ENCODE peak calls at places on chromosome 17, in nine cellular contexts. One of them, this sample, is unnamed.
A peak's percentile ranks its signal among the peaks of the same experiment; 100 is the strongest.

GRCh38 chr17:83203073-83203471 is 123.7 kb downstream of the METRNL start:
- DNase-seq in IMR-90: peak; percentile 94
- DNase-seq in body of pancreas: peak; percentile 76
- DNase-seq in testis: peak; percentile 61
- DNase-seq in esophagus muscularis mucosa: no peak
- DNase-seq in stomach: peak; percentile 37
- DNase-seq in tibial nerve: peak; percentile 88
- DNase-seq in heart left ventricle: peak; percentile 48
- DNase-seq in transverse colon: peak; percentile 38
- DNase-seq in this sample: peak; percentile 61

GRCh38 chr17:27442702-27443101 is 13.5 kb upstream of the KSR1 start:
- DNase-seq in heart left ventricle: no peak
- DNase-seq in esophagus muscularis mucosa: no peak
- DNase-seq in stomach: no peak
- DNase-seq in transverse colon: no peak
- DNase-seq in body of pancreas: no peak
- DNase-seq in tibial nerve: no peak
- DNase-seq in testis: no peak
- DNase-seq in IMR-90: no peak
- DNase-seq in this sample: no peak

GRCh38 chr17:73630957-73631595 is 13.2 kb downstream of the SDK2 start:
- DNase-seq in testis: no peak
- DNase-seq in stomach: no peak
- DNase-seq in esophagus muscularis mucosa: no peak
- DNase-seq in IMR-90: no peak
- DNase-seq in transverse colon: no peak
- DNase-seq in body of pancreas: no peak
- DNase-seq in heart left ventricle: no peak
- DNase-seq in tibial nerve: no peak
- DNase-seq in this sample: no peak

GRCh38 chr17:82492647-82493516 is 26.6 kb upstream of the FOXK2 start:
- DNase-seq in body of pancreas: no peak
- DNase-seq in heart left ventricle: no peak
- DNase-seq in stomach: no peak
- DNase-seq in transverse colon: no peak
- DNase-seq in IMR-90: peak; percentile 76
- DNase-seq in testis: no peak
- DNase-seq in esophagus muscularis mucosa: no peak
- DNase-seq in tibial nerve: no peak
- DNase-seq in this sample: no peak

GRCh38 chr17:29004081-29004692 is 1.6 kb downstream of the SEZ6 start:
- DNase-seq in transverse colon: no peak
- DNase-seq in body of pancreas: no peak
- DNase-seq in testis: peak; percentile 30
- DNase-seq in IMR-90: peak; percentile 33
- DNase-seq in heart left ventricle: no peak
- DNase-seq in esophagus muscularis mucosa: no peak
- DNase-seq in tibial nerve: no peak
- DNase-seq in stomach: no peak
- DNase-seq in this sample: no peak

GRCh38 chr17:62578757-62579487 is 48.5 kb upstream of the MRC2 start:
- DNase-seq in tibial nerve: no peak
- DNase-seq in transverse colon: no peak
- DNase-seq in heart left ventricle: no peak
- DNase-seq in IMR-90: no peak
- DNase-seq in body of pancreas: no peak
- DNase-seq in stomach: no peak
- DNase-seq in esophagus muscularis mucosa: no peak
- DNase-seq in testis: no peak
- DNase-seq in this sample: no peak

GRCh38 chr17:38325221-38325851 is 18.4 kb downstream of the GPR179 start:
- DNase-seq in esophagus muscularis mucosa: no peak
- DNase-seq in IMR-90: no peak
- DNase-seq in tibial nerve: no peak
- DNase-seq in body of pancreas: no peak
- DNase-seq in stomach: no peak
- DNase-seq in transverse colon: no peak
- DNase-seq in testis: no peak
- DNase-seq in heart left ventricle: no peak
- DNase-seq in this sample: peak; percentile 23

GRCh38 chr17:75364078-75364477 is 41.4 kb downstream of the GRB2 start:
- DNase-seq in stomach: no peak
- DNase-seq in heart left ventricle: no peak
- DNase-seq in transverse colon: no peak
- DNase-seq in IMR-90: peak; percentile 84
- DNase-seq in testis: no peak
- DNase-seq in tibial nerve: no peak
- DNase-seq in body of pancreas: no peak
- DNase-seq in esophagus muscularis mucosa: no peak
- DNase-seq in this sample: no peak

GRCh38 chr17:69462882-69463281 is 48.4 kb downstream of the MAP2K6 start:
- DNase-seq in IMR-90: no peak
- DNase-seq in stomach: no peak
- DNase-seq in body of pancreas: no peak
- DNase-seq in tibial nerve: no peak
- DNase-seq in esophagus muscularis mucosa: no peak
- DNase-seq in testis: no peak
- DNase-seq in transverse colon: no peak
- DNase-seq in heart left ventricle: no peak
- DNase-seq in this sample: no peak

GRCh38 chr17:69468211-69468610 is 53.7 kb downstream of the MAP2K6 start:
- DNase-seq in heart left ventricle: no peak
- DNase-seq in body of pancreas: no peak
- DNase-seq in tibial nerve: no peak
- DNase-seq in esophagus muscularis mucosa: no peak
- DNase-seq in transverse colon: no peak
- DNase-seq in testis: no peak
- DNase-seq in IMR-90: no peak
- DNase-seq in stomach: no peak
- DNase-seq in this sample: no peak

GRCh38 chr17:69470702-69471101 is 56.2 kb downstream of the MAP2K6 start:
- DNase-seq in transverse colon: peak; percentile 70
- DNase-seq in esophagus muscularis mucosa: no peak
- DNase-seq in testis: no peak
- DNase-seq in IMR-90: no peak
- DNase-seq in tibial nerve: no peak
- DNase-seq in heart left ventricle: no peak
- DNase-seq in body of pancreas: no peak
- DNase-seq in stomach: no peak
- DNase-seq in this sample: no peak

GRCh38 chr17:69466905-69467630 is 52.6 kb downstream of the MAP2K6 start:
- DNase-seq in transverse colon: no peak
- DNase-seq in heart left ventricle: no peak
- DNase-seq in stomach: no peak
- DNase-seq in esophagus muscularis mucosa: no peak
- DNase-seq in body of pancreas: peak; percentile 38
- DNase-seq in testis: no peak
- DNase-seq in IMR-90: peak; percentile 62
- DNase-seq in tibial nerve: no peak
- DNase-seq in this sample: no peak

GRCh38 chr17:69466451-69466850 is 52.0 kb downstream of the MAP2K6 start:
- DNase-seq in IMR-90: no peak
- DNase-seq in body of pancreas: no peak
- DNase-seq in esophagus muscularis mucosa: no peak
- DNase-seq in tibial nerve: no peak
- DNase-seq in transverse colon: no peak
- DNase-seq in testis: no peak
- DNase-seq in stomach: no peak
- DNase-seq in heart left ventricle: no peak
- DNase-seq in this sample: no peak
- H3K27ac ChIP-seq in IMR-90: no peak overlapping the region
- H3K27ac ChIP-seq in body of pancreas: no peak overlapping the region
- H3K27ac ChIP-seq in esophagus muscularis mucosa: no peak overlapping the region
- H3K27ac ChIP-seq in tibial nerve: no peak overlapping the region
- H3K27ac ChIP-seq in transverse colon: no peak overlapping the region
- H3K27ac ChIP-seq in testis: no peak overlapping the region
- H3K27ac ChIP-seq in stomach: no peak overlapping the region
- H3K27ac ChIP-seq in heart left ventricle: no peak overlapping the region
- H3K27ac ChIP-seq in this sample: no peak overlapping the region

GRCh38 chr17:48110722-48111121 is 3.2 kb downstream of the SNX11 start:
- DNase-seq in heart left ventricle: no peak
- DNase-seq in testis: no peak
- DNase-seq in esophagus muscularis mucosa: no peak
- DNase-seq in transverse colon: no peak
- DNase-seq in body of pancreas: no peak
- DNase-seq in IMR-90: no peak
- DNase-seq in stomach: no peak
- DNase-seq in tibial nerve: no peak
- DNase-seq in this sample: no peak

GRCh38 chr17:48107137-48108055 is at the start of gene SNX11:
- DNase-seq in heart left ventricle: peak; percentile 91
- DNase-seq in testis: peak; percentile 94
- DNase-seq in IMR-90: peak; percentile 80
- DNase-seq in esophagus muscularis mucosa: peak; percentile 99
- DNase-seq in transverse colon: peak; percentile 96
- DNase-seq in tibial nerve: peak; percentile 82
- DNase-seq in body of pancreas: peak; percentile 94
- DNase-seq in stomach: peak; percentile 93
- DNase-seq in this sample: peak; percentile 93

GRCh38 chr17:48111937-48112241 is 4.3 kb downstream of the SNX11 start:
- DNase-seq in transverse colon: no peak
- DNase-seq in testis: no peak
- DNase-seq in esophagus muscularis mucosa: no peak
- DNase-seq in heart left ventricle: no peak
- DNase-seq in IMR-90: no peak
- DNase-seq in tibial nerve: no peak
- DNase-seq in body of pancreas: no peak
- DNase-seq in stomach: no peak
- DNase-seq in this sample: no peak

GRCh38 chr17:48113201-48113676 is 5.7 kb downstream of the SNX11 start:
- DNase-seq in body of pancreas: peak; percentile 47
- DNase-seq in testis: no peak
- DNase-seq in stomach: no peak
- DNase-seq in esophagus muscularis mucosa: no peak
- DNase-seq in transverse colon: no peak
- DNase-seq in IMR-90: no peak
- DNase-seq in heart left ventricle: no peak
- DNase-seq in tibial nerve: peak; percentile 20
- DNase-seq in this sample: no peak
- TF ChIP-seq POLR2A in body of pancreas: no peak
- TF ChIP-seq POLR2A in testis: no peak
- TF ChIP-seq POLR2A in stomach: no peak
- TF ChIP-seq POLR2A in esophagus muscularis mucosa: no peak
- TF ChIP-seq POLR2A in transverse colon: no peak
- TF ChIP-seq POLR2A in IMR-90: no peak
- TF ChIP-seq POLR2A in heart left ventricle: no peak
- TF ChIP-seq POLR2A in tibial nerve: no peak
- TF ChIP-seq POLR2A in this sample: peak; percentile 38

GRCh38 chr17:47686661-47687327 is 7.2 kb upstream of the TBKBP1 start:
- DNase-seq in stomach: no peak
- DNase-seq in testis: no peak
- DNase-seq in heart left ventricle: no peak
- DNase-seq in esophagus muscularis mucosa: no peak
- DNase-seq in IMR-90: peak; percentile 34
- DNase-seq in body of pancreas: no peak
- DNase-seq in tibial nerve: no peak
- DNase-seq in transverse colon: no peak
- DNase-seq in this sample: no peak

GRCh38 chr17:47687748-47688147 is 6.2 kb upstream of the TBKBP1 start:
- DNase-seq in body of pancreas: no peak
- DNase-seq in tibial nerve: no peak
- DNase-seq in transverse colon: no peak
- DNase-seq in esophagus muscularis mucosa: no peak
- DNase-seq in IMR-90: peak; percentile 44
- DNase-seq in stomach: no peak
- DNase-seq in heart left ventricle: no peak
- DNase-seq in testis: no peak
- DNase-seq in this sample: no peak

GRCh38 chr17:47685556-47686275 is 8.2 kb upstream of the TBKBP1 start:
- DNase-seq in tibial nerve: no peak
- DNase-seq in heart left ventricle: no peak
- DNase-seq in transverse colon: no peak
- DNase-seq in IMR-90: peak; percentile 36
- DNase-seq in esophagus muscularis mucosa: no peak
- DNase-seq in testis: no peak
- DNase-seq in body of pancreas: no peak
- DNase-seq in stomach: no peak
- DNase-seq in this sample: no peak

GRCh38 chr17:47686276-47686635 is 7.7 kb upstream of the TBKBP1 start:
- DNase-seq in esophagus muscularis mucosa: no peak
- DNase-seq in transverse colon: no peak
- DNase-seq in heart left ventricle: no peak
- DNase-seq in testis: no peak
- DNase-seq in tibial nerve: no peak
- DNase-seq in stomach: no peak
- DNase-seq in body of pancreas: no peak
- DNase-seq in IMR-90: peak; percentile 58
- DNase-seq in this sample: no peak

DNA sequence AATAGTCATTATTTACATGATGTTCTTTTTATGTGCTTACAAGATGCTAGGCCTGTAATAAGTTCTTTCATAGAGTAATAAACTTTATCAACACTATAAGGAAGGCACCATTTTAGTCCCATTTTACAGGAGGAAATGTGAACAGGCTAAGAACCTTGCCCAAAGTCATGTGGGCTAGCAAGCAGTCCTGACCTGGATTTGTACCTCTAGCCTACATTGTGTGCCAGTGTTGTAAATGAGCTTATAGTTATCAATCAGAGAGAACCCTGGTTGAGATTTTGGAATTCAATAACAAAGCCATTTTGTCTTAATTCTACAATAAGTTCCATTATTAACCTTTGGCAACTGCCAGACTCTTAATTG is 6.7 kb upstream of the TBKBP1 start:
- DNase-seq in stomach: no peak
- DNase-seq in heart left ventricle: no peak
- DNase-seq in testis: no peak
- DNase-seq in tibial nerve: no peak
- DNase-seq in body of pancreas: no peak
- DNase-seq in esophagus muscularis mucosa: no peak
- DNase-seq in transverse colon: no peak
- DNase-seq in IMR-90: no peak
- DNase-seq in this sample: no peak
- H3K27ac ChIP-seq in stomach: peak overlapping the region; percentile 26
- H3K27ac ChIP-seq in heart left ventricle: no peak overlapping the region
- H3K27ac ChIP-seq in testis: no peak overlapping the region
- H3K27ac ChIP-seq in tibial nerve: no peak overlapping the region
- H3K27ac ChIP-seq in body of pancreas: no peak overlapping the region
- H3K27ac ChIP-seq in esophagus muscularis mucosa: no peak overlapping the region
- H3K27ac ChIP-seq in transverse colon: no peak overlapping the region
- H3K27ac ChIP-seq in IMR-90: no peak overlapping the region
- H3K27ac ChIP-seq in this sample: no peak overlapping the region

DNA sequence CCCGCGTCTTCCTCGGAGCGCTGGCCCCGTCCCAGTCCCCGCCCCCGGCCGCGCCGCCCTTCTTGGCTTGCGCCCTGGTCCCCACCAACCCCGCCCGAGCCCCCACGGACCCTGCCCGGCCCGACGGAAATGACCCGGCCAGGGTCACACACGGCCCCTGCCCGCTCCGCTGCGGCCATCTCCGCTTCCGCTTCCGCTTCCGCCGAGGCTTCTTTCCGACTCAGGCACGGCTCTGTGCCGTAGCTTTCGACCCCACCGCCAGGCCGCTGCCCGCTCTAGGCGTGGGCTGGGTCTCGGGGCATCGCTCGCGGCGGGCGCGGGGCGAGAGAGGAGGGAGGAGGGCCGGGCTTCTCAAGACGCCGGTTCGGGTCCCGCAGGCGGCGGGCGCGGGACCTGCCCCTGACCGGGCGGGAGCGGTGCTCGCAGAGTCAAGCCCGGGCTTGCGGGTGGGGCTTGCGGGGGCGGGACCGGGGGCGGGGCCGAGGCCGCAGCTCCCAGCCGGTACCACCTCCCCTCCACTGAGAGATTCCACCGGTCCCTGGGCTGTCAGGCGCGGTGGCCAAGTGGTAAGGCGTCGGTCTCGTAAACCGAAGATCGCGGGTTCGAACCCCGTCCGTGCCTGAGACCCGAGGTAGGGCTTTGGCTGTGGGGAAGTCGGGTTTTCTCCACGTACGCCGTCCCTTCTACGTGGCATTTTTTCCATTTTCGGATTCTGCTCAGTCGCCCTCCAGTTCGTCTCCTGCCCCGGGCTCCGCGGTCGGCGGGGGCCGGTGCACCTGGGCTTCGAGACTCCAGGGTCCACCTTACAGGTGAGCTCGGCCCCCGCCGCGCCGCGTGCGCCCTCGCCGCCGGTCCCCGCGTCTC is 158.3 kb downstream of the RAB11FIP4 start:
- DNase-seq in body of pancreas: peak; percentile 96
- DNase-seq in transverse colon: peak; percentile 95
- DNase-seq in testis: peak; percentile 94
- DNase-seq in IMR-90: peak; percentile 92
- DNase-seq in esophagus muscularis mucosa: peak; percentile 98
- DNase-seq in stomach: peak; percentile 96
- DNase-seq in heart left ventricle: peak; percentile 92
- DNase-seq in tibial nerve: peak; percentile 89
- DNase-seq in this sample: peak; percentile 96
- TF ChIP-seq POLR2A in body of pancreas: peak; percentile 14
- TF ChIP-seq POLR2A in transverse colon: peak; percentile 74
- TF ChIP-seq POLR2A in testis: no peak
- TF ChIP-seq POLR2A in IMR-90: no peak
- TF ChIP-seq POLR2A in esophagus muscularis mucosa: no peak
- TF ChIP-seq POLR2A in stomach: no peak
- TF ChIP-seq POLR2A in heart left ventricle: peak; percentile 68
- TF ChIP-seq POLR2A in tibial nerve: peak; percentile 23
- TF ChIP-seq POLR2A in this sample: peak; percentile 59